ENCODE peak calls at places on chromosomes 16 and 17, in seven cellular contexts. One of them, this sample, is unnamed.

GRCh38 chr17:65030618-65031017 is 25.9 kb downstream of the GNA13 start:
- DNase-seq in activated T-cell treated with anti-CD3 and anti-CD28 coated beads for 48 hours: no peak
- DNase-seq in activated CD4-positive, alpha-beta memory T cell treated with anti-CD3 and anti-CD28 coated beads, Interleukin-2, amount 10 ng/mL, durations not matched to agents 7 days and 5 days: no peak
- DNase-seq in EL: no peak
- DNase-seq in effector memory CD4-positive, alpha-beta T cell: no peak
- DNase-seq in fibroblast of lung: no peak
- DNase-seq in NCI-H2107: no peak
- DNase-seq in this sample: no peak

GRCh38 chr17:7744416-7744815 is 26.9 kb downstream of the DNAH2 start:
- DNase-seq in NCI-H2107: no peak
- DNase-seq in effector memory CD4-positive, alpha-beta T cell: no peak
- DNase-seq in fibroblast of lung: no peak
- DNase-seq in activated CD4-positive, alpha-beta memory T cell treated with anti-CD3 and anti-CD28 coated beads, Interleukin-2, amount 10 ng/mL, durations not matched to agents 7 days and 5 days: no peak
- DNase-seq in EL: no peak
- DNase-seq in activated T-cell treated with anti-CD3 and anti-CD28 coated beads for 48 hours: no peak
- DNase-seq in this sample: no peak

GRCh38 chr16:9092282-9092962 is 978 bp downstream of the HAPSTR1 start:
- DNase-seq in activated CD4-positive, alpha-beta memory T cell treated with anti-CD3 and anti-CD28 coated beads, Interleukin-2, amount 10 ng/mL, durations not matched to agents 7 days and 5 days: peak
- DNase-seq in activated T-cell treated with anti-CD3 and anti-CD28 coated beads for 48 hours: peak
- DNase-seq in effector memory CD4-positive, alpha-beta T cell: peak
- DNase-seq in EL: peak
- DNase-seq in fibroblast of lung: no peak
- DNase-seq in NCI-H2107: no peak
- DNase-seq in this sample: no peak

GRCh38 chr16:27471661-27472060 is 69.7 kb downstream of the IL21R start:
- DNase-seq in fibroblast of lung: no peak
- DNase-seq in effector memory CD4-positive, alpha-beta T cell: no peak
- DNase-seq in EL: no peak
- DNase-seq in activated T-cell treated with anti-CD3 and anti-CD28 coated beads for 48 hours: no peak
- DNase-seq in NCI-H2107: no peak
- DNase-seq in activated CD4-positive, alpha-beta memory T cell treated with anti-CD3 and anti-CD28 coated beads, Interleukin-2, amount 10 ng/mL, durations not matched to agents 7 days and 5 days: no peak
- DNase-seq in this sample: no peak

GRCh38 chr17:73976676-73977521 is 226.6 kb upstream of the RPL38 start:
- DNase-seq in NCI-H2107: peak
- DNase-seq in activated T-cell treated with anti-CD3 and anti-CD28 coated beads for 48 hours: no peak
- DNase-seq in EL: no peak
- DNase-seq in fibroblast of lung: peak
- DNase-seq in activated CD4-positive, alpha-beta memory T cell treated with anti-CD3 and anti-CD28 coated beads, Interleukin-2, amount 10 ng/mL, durations not matched to agents 7 days and 5 days: no peak
- DNase-seq in effector memory CD4-positive, alpha-beta T cell: no peak
- DNase-seq in this sample: no peak

GRCh38 chr16:88570691-88571092 is 489 bp downstream of the ZC3H18 start:
- DNase-seq in EL: peak
- DNase-seq in activated CD4-positive, alpha-beta memory T cell treated with anti-CD3 and anti-CD28 coated beads, Interleukin-2, amount 10 ng/mL, durations not matched to agents 7 days and 5 days: peak
- DNase-seq in fibroblast of lung: peak
- DNase-seq in NCI-H2107: no peak
- DNase-seq in activated T-cell treated with anti-CD3 and anti-CD28 coated beads for 48 hours: peak
- DNase-seq in effector memory CD4-positive, alpha-beta T cell: no peak
- DNase-seq in this sample: no peak

GRCh38 chr17:17712268-17712924 is 31.1 kb downstream of the RAI1 start:
- DNase-seq in NCI-H2107: no peak
- DNase-seq in fibroblast of lung: peak
- DNase-seq in activated CD4-positive, alpha-beta memory T cell treated with anti-CD3 and anti-CD28 coated beads, Interleukin-2, amount 10 ng/mL, durations not matched to agents 7 days and 5 days: peak
- DNase-seq in EL: peak
- DNase-seq in effector memory CD4-positive, alpha-beta T cell: no peak
- DNase-seq in activated T-cell treated with anti-CD3 and anti-CD28 coated beads for 48 hours: no peak
- DNase-seq in this sample: peak

GRCh38 chr17:67294451-67295199 is 49.6 kb upstream of the HELZ start:
- DNase-seq in fibroblast of lung: no peak
- DNase-seq in NCI-H2107: no peak
- DNase-seq in activated T-cell treated with anti-CD3 and anti-CD28 coated beads for 48 hours: no peak
- DNase-seq in activated CD4-positive, alpha-beta memory T cell treated with anti-CD3 and anti-CD28 coated beads, Interleukin-2, amount 10 ng/mL, durations not matched to agents 7 days and 5 days: no peak
- DNase-seq in effector memory CD4-positive, alpha-beta T cell: no peak
- DNase-seq in EL: no peak
- DNase-seq in this sample: no peak

GRCh38 chr17:59498421-59499307 is 66.7 kb upstream of the DHX40 start:
- DNase-seq in effector memory CD4-positive, alpha-beta T cell: no peak
- DNase-seq in EL: no peak
- DNase-seq in NCI-H2107: no peak
- DNase-seq in activated CD4-positive, alpha-beta memory T cell treated with anti-CD3 and anti-CD28 coated beads, Interleukin-2, amount 10 ng/mL, durations not matched to agents 7 days and 5 days: no peak
- DNase-seq in activated T-cell treated with anti-CD3 and anti-CD28 coated beads for 48 hours: no peak
- DNase-seq in fibroblast of lung: peak
- DNase-seq in this sample: no peak

GRCh38 chr16:749010-749409 is 8.2 kb upstream of the CIAO3 start:
- DNase-seq in activated T-cell treated with anti-CD3 and anti-CD28 coated beads for 48 hours: no peak
- DNase-seq in effector memory CD4-positive, alpha-beta T cell: no peak
- DNase-seq in NCI-H2107: no peak
- DNase-seq in activated CD4-positive, alpha-beta memory T cell treated with anti-CD3 and anti-CD28 coated beads, Interleukin-2, amount 10 ng/mL, durations not matched to agents 7 days and 5 days: no peak
- DNase-seq in EL: peak
- DNase-seq in fibroblast of lung: peak
- DNase-seq in this sample: peak

GRCh38 chr16:88855736-88856121 is 1.0 kb downstream of the GALNS start:
- DNase-seq in activated CD4-positive, alpha-beta memory T cell treated with anti-CD3 and anti-CD28 coated beads, Interleukin-2, amount 10 ng/mL, durations not matched to agents 7 days and 5 days: no peak
- DNase-seq in fibroblast of lung: no peak
- DNase-seq in effector memory CD4-positive, alpha-beta T cell: no peak
- DNase-seq in NCI-H2107: no peak
- DNase-seq in activated T-cell treated with anti-CD3 and anti-CD28 coated beads for 48 hours: no peak
- DNase-seq in EL: no peak
- DNase-seq in this sample: no peak

GRCh38 chr17:78267257-78268073 is 36.0 kb downstream of the TMEM235 start:
- DNase-seq in effector memory CD4-positive, alpha-beta T cell: no peak
- DNase-seq in EL: no peak
- DNase-seq in activated CD4-positive, alpha-beta memory T cell treated with anti-CD3 and anti-CD28 coated beads, Interleukin-2, amount 10 ng/mL, durations not matched to agents 7 days and 5 days: no peak
- DNase-seq in activated T-cell treated with anti-CD3 and anti-CD28 coated beads for 48 hours: no peak
- DNase-seq in fibroblast of lung: no peak
- DNase-seq in NCI-H2107: no peak
- DNase-seq in this sample: no peak

GRCh38 chr16:54359086-54359485 is 72.5 kb upstream of the IRX3 start:
- DNase-seq in fibroblast of lung: no peak
- DNase-seq in effector memory CD4-positive, alpha-beta T cell: no peak
- DNase-seq in activated CD4-positive, alpha-beta memory T cell treated with anti-CD3 and anti-CD28 coated beads, Interleukin-2, amount 10 ng/mL, durations not matched to agents 7 days and 5 days: no peak
- DNase-seq in EL: no peak
- DNase-seq in NCI-H2107: no peak
- DNase-seq in activated T-cell treated with anti-CD3 and anti-CD28 coated beads for 48 hours: no peak
- DNase-seq in this sample: no peak

This sample was measured in hepatic stellate cell.